ENCODE peak calls at places on chromosomes 3 and 15, in seven cellular contexts. One of them, this sample, is unnamed.

GRCh38 chr3:51646091-51646490 is 25.0 kb upstream of the TEX264 start:
- DNase-seq in prostate gland: no peak
- DNase-seq in KG1: no peak
- DNase-seq in GM12891: no peak
- DNase-seq in Calu3: no peak
- DNase-seq in HS-5: no peak
- DNase-seq in B cell: no peak
- DNase-seq in this sample: no peak

GRCh38 chr3:44318929-44319328 is 19.6 kb upstream of the TCAIM start:
- DNase-seq in KG1: peak; percentile 21
- DNase-seq in prostate gland: no peak
- DNase-seq in HS-5: no peak
- DNase-seq in B cell: no peak
- DNase-seq in Calu3: no peak
- DNase-seq in GM12891: no peak
- DNase-seq in this sample: peak; percentile 76

GRCh38 chr3:151875759-151876158 is 2.3 kb downstream of the SUCNR1 start:
- DNase-seq in prostate gland: no peak
- DNase-seq in HS-5: no peak
- DNase-seq in B cell: no peak
- DNase-seq in GM12891: no peak
- DNase-seq in Calu3: peak; percentile 47
- DNase-seq in KG1: peak; percentile 54
- DNase-seq in this sample: no peak

GRCh38 chr15:40722354-40722753 is 27.4 kb downstream of the RAD51 start:
- DNase-seq in prostate gland: no peak
- DNase-seq in Calu3: no peak
- DNase-seq in B cell: no peak
- DNase-seq in GM12891: no peak
- DNase-seq in KG1: no peak
- DNase-seq in HS-5: no peak
- DNase-seq in this sample: no peak

GRCh38 chr15:49506341-49506740 is 83.3 kb downstream of the FGF7 start:
- DNase-seq in prostate gland: no peak
- DNase-seq in HS-5: no peak
- DNase-seq in GM12891: no peak
- DNase-seq in Calu3: no peak
- DNase-seq in KG1: no peak
- DNase-seq in B cell: no peak
- DNase-seq in this sample: no peak

GRCh38 chr3:16511561-16512434 is 1.7 kb downstream of the RFTN1 start:
- DNase-seq in B cell: peak; percentile 92
- DNase-seq in Calu3: no peak
- DNase-seq in prostate gland: no peak
- DNase-seq in KG1: peak; percentile 80
- DNase-seq in GM12891: peak; percentile 53
- DNase-seq in HS-5: no peak
- DNase-seq in this sample: peak; percentile 47

GRCh38 chr3:9947025-9947995 is 4.9 kb downstream of the PRRT3 start:
- DNase-seq in GM12891: no peak
- DNase-seq in HS-5: peak; percentile 54
- DNase-seq in B cell: no peak
- DNase-seq in Calu3: peak; percentile 89
- DNase-seq in prostate gland: peak; percentile 74
- DNase-seq in KG1: no peak
- DNase-seq in this sample: peak; percentile 84

GRCh38 chr3:160006282-160007163 is 17.9 kb downstream of the IL12A start:
- DNase-seq in KG1: no peak
- DNase-seq in GM12891: no peak
- DNase-seq in Calu3: peak; percentile 74
- DNase-seq in prostate gland: peak; percentile 62
- DNase-seq in HS-5: peak; percentile 55
- DNase-seq in B cell: no peak
- DNase-seq in this sample: peak; percentile 46

GRCh38 chr15:101501703-101502373 is 12.3 kb upstream of the PCSK6 start:
- DNase-seq in B cell: peak; percentile 49
- DNase-seq in GM12891: peak; percentile 54
- DNase-seq in Calu3: peak; percentile 68
- DNase-seq in prostate gland: no peak
- DNase-seq in KG1: no peak
- DNase-seq in HS-5: no peak
- DNase-seq in this sample: peak; percentile 89

GRCh38 chr15:35603298-35603697 is 57.3 kb upstream of the DPH6 start:
- DNase-seq in GM12891: no peak
- DNase-seq in KG1: no peak
- DNase-seq in B cell: no peak
- DNase-seq in HS-5: peak; percentile 32
- DNase-seq in prostate gland: no peak
- DNase-seq in Calu3: no peak
- DNase-seq in this sample: no peak

GRCh38 chr3:35724106-35724505 is 84.8 kb downstream of the ARPP21 start:
- DNase-seq in HS-5: no peak
- DNase-seq in KG1: no peak
- DNase-seq in prostate gland: no peak
- DNase-seq in Calu3: no peak
- DNase-seq in B cell: no peak
- DNase-seq in GM12891: no peak
- DNase-seq in this sample: no peak

This sample was measured in H9.